ENCODE peak calls at places on chromosomes 13 and 19, in six cellular contexts. S is endodermal cell; C is CD8-positive, alpha-beta T cell; G is transverse colon; E is stomach; Q is SK-N-SH. X is an unnamed sample. For H3K9me3, the result is how much of the 10 kb centered on the place peaks cover.

GRCh38 chr19:58544591-58545285 is 874 bp downstream of the TRIM28 start:
- DNase-seq in Q (peak), S (no peak), G (no peak), E (no peak), C (no peak), X (peak)

GRCh38 chr19:17052439-17052838 is 22.8 kb downstream of the HAUS8 start:
- DNase-seq in S (peak), Q (peak), G (peak), E (peak), C (no peak), X (no peak)

GRCh38 chr13:29566864-29567263 is 28.6 kb downstream of the SLC7A1 start:
- DNase-seq in C (no peak), S (no peak), E (no peak), G (no peak), Q (no peak), X (no peak)

GRCh38 chr19:57558525-57558924 is 1.1 kb downstream of the ZNF550 start:
- DNase-seq in Q (peak), G (no peak), E (no peak), C (peak), S (no peak), X (no peak)

GRCh38 chr19:44548736-44549135 is 19.3 kb upstream of the CEACAM20 start:
- DNase-seq in G (no peak), Q (no peak), E (no peak), S (no peak), C (no peak), X (peak)

GRCh38 chr19:52901842-52902241 is 4.4 kb upstream of the ZNF320 start:
- DNase-seq in G (no peak), S (no peak), Q (no peak), C (no peak), E (no peak), X (no peak)

GRCh38 chr19:12723643-12724426 is at the start of gene TNPO2:
- DNase-seq in S (peak), G (peak), E (peak), C (peak), Q (peak), X (peak)

GRCh38 chr19:44553478-44554171 is 24.1 kb upstream of the CEACAM20 start:
- DNase-seq in Q (no peak), S (no peak), E (no peak), C (no peak), G (no peak), X (no peak)

GRCh38 chr13:51453308-51453958 is 597 bp upstream of the INTS6 start:
- DNase-seq in C (peak), E (no peak), G (peak), S (no peak), Q (peak), X (peak)

GRCh38 chr19:23439623-23440022 is 44.4 kb upstream of the ZNF91 start:
- DNase-seq in S (peak), G (no peak), E (no peak), Q (no peak), C (no peak), X (no peak)
- H3K9me3 ChIP-seq in S (half or more), G (under half), E (half or more), Q (under half), C (under half), X (under half)

GRCh38 chr19:36236946-36237310 is 22.0 kb downstream of the ZNF146 start:
- DNase-seq in E (no peak), G (no peak), C (no peak), Q (no peak), S (peak), X (no peak)
- H3K9me3 ChIP-seq in E (half or more), G (under half), C (under half), Q (under half), S (under half), X (under half)

GRCh38 chr19:14961956-14962685 is 17.5 kb downstream of the SLC1A6 start:
- DNase-seq in C (no peak), S (no peak), E (no peak), Q (no peak), G (no peak), X (no peak)

GRCh38 chr19:14952767-14953166 is 11.5 kb downstream of the OR7C2 start:
- DNase-seq in S (no peak), Q (no peak), G (no peak), C (no peak), E (no peak), X (no peak)

GRCh38 chr19:14959263-14959662 is 18.0 kb downstream of the OR7C2 start:
- DNase-seq in S (no peak), G (no peak), Q (no peak), E (no peak), C (no peak), X (no peak)

GRCh38 chr19:14954071-14954655 is 12.9 kb downstream of the OR7C2 start:
- DNase-seq in G (no peak), Q (no peak), E (no peak), S (peak), C (no peak), X (no peak)

GRCh38 chr19:14957464-14957863 is 16.2 kb downstream of the OR7C2 start:
- DNase-seq in G (no peak), Q (no peak), E (no peak), S (no peak), C (no peak), X (no peak)
- H3K9me3 ChIP-seq in G (under half), Q (under half), E (half or more), S (half or more), C (under half), X (under half)

DNA sequence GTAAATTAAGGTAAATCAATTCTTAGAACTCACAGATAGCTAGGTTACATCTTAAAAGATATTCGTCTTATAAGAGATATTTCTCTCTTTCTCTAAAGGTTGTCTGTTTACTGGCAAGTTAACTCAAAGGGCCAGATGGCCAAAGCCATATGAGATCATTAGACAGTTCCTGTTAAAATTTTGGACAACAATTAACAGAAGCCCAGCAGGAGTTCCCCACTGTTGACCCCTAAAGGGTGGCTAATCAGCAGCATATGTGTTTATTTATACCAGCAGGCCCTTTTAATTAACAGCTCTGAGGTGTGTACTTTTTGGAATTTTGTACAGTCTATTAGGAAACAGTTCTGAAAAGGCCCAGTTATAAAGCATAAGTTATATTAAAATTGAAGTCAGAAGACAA is 245.8 kb downstream of the LIG4 start:
- DNase-seq in C (no peak), Q (no peak), E (no peak), G (no peak), S (no peak), X (no peak)
- H3K9me3 ChIP-seq in C (under half), Q (under half), E (under half), G (under half), S (under half), X (under half)

GRCh38 chr13:56861472-56861871 is 279.2 kb upstream of the PRR20A start:
- DNase-seq in G (no peak), C (no peak), Q (no peak), S (no peak), E (no peak), X (no peak)
- H3K9me3 ChIP-seq in G (under half), C (under half), Q (under half), S (under half), E (under half), X (under half)

DNA sequence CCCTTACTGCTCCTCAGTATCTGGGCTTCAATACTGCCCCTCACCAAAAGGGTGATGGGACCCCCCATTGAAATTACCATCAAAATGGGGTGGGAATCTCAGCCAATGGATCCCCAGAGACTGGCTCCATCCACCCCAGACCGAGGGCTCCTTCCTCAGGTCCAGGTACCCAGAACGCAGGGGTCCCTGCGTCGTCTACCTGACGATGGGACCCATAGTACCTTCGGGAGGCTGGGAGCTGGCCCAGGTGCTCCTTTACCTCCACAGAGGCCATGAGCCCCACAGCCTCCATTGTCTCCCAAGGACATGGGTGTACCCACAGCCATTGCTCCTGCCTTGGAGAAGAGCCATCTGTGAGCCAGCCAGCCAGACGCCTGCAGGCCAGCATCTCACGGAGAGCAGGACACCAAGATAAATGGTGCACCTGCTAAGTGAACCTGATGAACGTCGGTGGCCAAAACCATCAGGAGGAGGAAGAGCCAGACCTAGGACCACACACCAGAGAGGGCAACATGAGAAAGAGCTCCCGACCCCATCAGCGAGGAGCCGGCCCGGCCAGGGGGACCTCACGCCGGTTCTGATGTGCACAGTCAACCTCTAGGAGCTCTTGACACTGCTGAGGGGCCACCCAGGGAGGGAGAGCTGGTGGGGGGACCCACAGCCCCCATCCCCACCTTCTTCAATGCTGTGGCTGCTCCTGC is 156.8 kb upstream of the SOX1 start:
- DNase-seq in Q (no peak), G (no peak), C (peak), S (peak), E (no peak), X (peak)
- H3K9me3 ChIP-seq in Q (under half), G (under half), C (under half), S (under half), E (under half), X (under half)

DNA sequence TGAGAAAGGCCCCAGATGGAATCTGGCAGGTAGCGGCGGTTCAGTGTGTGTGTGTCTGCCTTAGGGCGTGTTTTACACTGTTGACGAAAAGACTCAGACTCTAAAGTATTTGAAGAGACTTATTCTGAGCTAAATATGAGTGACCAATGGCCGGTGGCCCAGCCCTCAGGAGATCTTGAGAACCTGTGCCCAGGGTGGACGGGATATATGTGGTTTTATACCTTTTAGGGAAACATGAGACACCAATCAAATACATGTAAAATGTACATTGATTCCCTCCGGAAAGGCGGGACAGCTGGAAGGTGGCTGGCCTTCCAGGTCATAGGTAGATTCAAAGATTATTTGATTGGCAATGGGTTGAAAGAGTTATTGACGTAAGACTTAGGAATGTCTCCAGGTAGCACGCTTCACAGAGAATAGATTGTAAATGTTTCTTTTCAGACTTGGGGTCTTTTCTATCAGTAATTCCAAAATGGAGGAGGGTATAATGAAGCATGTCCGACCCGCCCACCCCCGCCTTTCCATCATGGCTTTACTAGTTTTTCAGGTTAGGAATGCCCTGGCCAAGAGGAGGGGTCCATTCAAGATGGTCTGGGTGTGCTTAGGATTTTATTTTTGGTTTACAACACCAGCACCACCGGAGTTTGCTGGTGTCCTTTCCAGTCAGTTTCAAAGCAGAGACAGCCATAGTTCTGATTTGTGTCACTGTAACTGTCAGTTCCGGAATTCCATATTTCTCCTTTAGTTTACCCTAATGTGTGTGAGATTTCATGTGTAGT is 1.0 kb upstream of the ZNF529 start:
- DNase-seq in E (peak), Q (no peak), C (no peak), S (no peak), G (peak), X (peak)
- H3K9me3 ChIP-seq in E (half or more), Q (under half), C (under half), S (half or more), G (under half), X (under half)

DNA sequence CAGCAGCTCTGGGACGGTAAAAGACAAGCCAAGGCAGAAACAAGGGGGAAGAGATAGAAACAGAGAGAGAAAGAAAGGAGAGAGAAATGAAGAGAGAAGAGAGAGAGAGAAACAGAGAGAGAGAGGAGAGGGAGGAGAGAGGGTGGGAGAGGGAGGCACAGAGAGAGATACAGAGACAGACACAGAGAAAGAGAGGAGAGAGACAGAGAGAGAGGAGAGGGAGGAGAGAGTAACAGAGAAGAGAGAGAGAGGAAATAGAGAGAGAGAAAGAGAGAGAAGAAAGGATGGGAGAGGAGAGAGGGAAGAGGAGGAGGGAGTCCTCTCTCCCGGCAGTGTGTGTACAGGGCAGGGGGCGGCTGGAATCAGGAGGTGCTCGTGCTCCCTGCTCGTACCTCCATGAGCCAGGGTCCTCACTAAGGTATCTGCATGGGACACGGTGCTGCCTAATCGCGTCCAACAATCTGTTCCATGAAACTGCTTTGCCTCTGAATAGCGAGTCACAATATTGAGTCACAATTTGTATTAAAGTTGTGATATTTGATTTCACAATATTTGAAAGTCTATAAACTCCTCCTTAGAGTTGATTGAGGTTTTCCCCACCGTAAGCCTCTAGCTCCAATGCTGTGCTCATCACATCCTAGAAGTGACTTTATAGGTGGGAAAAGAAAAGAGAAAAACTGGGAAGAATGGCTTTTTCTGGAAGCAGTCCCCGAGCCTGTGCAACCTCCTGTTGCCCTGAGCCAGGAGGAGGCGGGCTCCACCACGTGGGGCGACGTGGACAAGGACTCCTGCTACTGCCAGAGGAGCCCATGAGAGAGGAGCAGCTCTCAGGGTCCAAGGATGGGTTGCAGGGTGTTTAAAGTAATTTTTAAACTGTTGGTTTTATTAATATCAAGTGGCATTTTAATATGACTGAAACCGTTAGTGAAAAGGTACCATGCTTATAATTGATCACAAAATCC is 81.7 kb upstream of the ARHGEF7 start:
- DNase-seq in E (no peak), S (no peak), G (no peak), Q (no peak), C (no peak), X (no peak)
- H3K9me3 ChIP-seq in E (under half), S (under half), G (under half), Q (under half), C (under half), X (under half)